ENCODE peak calls at places on chromosomes 7 and 10, in seven cellular contexts. A, P, H, S, U, J and K are unnamed samples.

GRCh38 chr7:34507191-34507590 is 150.8 kb upstream of the NPSR1 start:
- DNase-seq in P (no peak), S (no peak), U (no peak), H (no peak), A (no peak), J (no peak), K (no peak)

GRCh38 chr7:134029-134428 is 58.3 kb upstream of the FAM20C start:
- DNase-seq in P (no peak), S (no peak), J (no peak), U (no peak), H (no peak), A (no peak), K (no peak)

GRCh38 chr7:151215396-151215795 is 5.1 kb upstream of the H2BK1 start:
- DNase-seq in J (no peak), S (no peak), A (no peak), P (peak), U (no peak), H (no peak), K (no peak)

GRCh38 chr7:115145512-115145911 is 223.6 kb downstream of the MDFIC start:
- DNase-seq in S (no peak), A (peak), P (no peak), H (no peak), U (no peak), J (no peak), K (no peak)

GRCh38 chr7:28957064-28957821 is 887 bp downstream of the TRIL start:
- DNase-seq in H (peak), J (no peak), P (peak), A (no peak), S (peak), U (peak), K (no peak)

GRCh38 chr7:138239244-138239643 is 163.0 kb downstream of the AKR1D1 start:
- DNase-seq in A (peak), U (no peak), P (no peak), H (no peak), S (no peak), J (no peak), K (no peak)

GRCh38 chr7:13874783-13875182 is 114.7 kb downstream of the ETV1 start:
- DNase-seq in P (no peak), U (no peak), H (no peak), J (no peak), S (no peak), A (no peak), K (no peak)

GRCh38 chr10:10271639-10272192 is 746.0 kb upstream of the CELF2 start:
- DNase-seq in P (no peak), J (no peak), A (no peak), H (no peak), U (no peak), S (no peak), K (no peak)

GRCh38 chr7:38057829-38058228 is 120.2 kb upstream of the STARD3NL start:
- DNase-seq in H (no peak), J (no peak), U (no peak), A (no peak), S (no peak), P (no peak), K (no peak)

GRCh38 chr10:29667191-29667590 is 32.4 kb upstream of the SVIL start:
- DNase-seq in S (no peak), P (no peak), J (no peak), U (no peak), H (peak), A (no peak), K (no peak)

GRCh38 chr7:132276986-132277716 is 299.1 kb downstream of the PLXNA4 start:
- DNase-seq in S (no peak), A (peak), U (peak), P (no peak), H (no peak), J (no peak), K (no peak)

GRCh38 chr7:51455948-51456347 is 139.3 kb upstream of the COBL start:
- DNase-seq in U (peak), J (no peak), A (no peak), P (no peak), S (peak), H (peak), K (no peak)

GRCh38 chr7:5452937-5453540 is 29.4 kb upstream of the TNRC18 start:
- DNase-seq in U (peak), S (no peak), P (no peak), J (no peak), H (peak), A (no peak), K (no peak)

GRCh38 chr7:131016230-131016629 is 282.2 kb upstream of the KLF14 start:
- DNase-seq in P (no peak), J (no peak), S (no peak), A (peak), U (no peak), H (no peak), K (no peak)

GRCh38 chr7:7323352-7323751 is 141.0 kb downstream of the C1GALT1 start:
- DNase-seq in J (no peak), A (no peak), P (no peak), S (no peak), U (no peak), H (no peak), K (no peak)

GRCh38 chr7:139562972-139563565 is 39.6 kb downstream of the CLEC2L start:
- DNase-seq in A (no peak), J (no peak), H (no peak), S (no peak), P (no peak), U (no peak), K (no peak)

GRCh38 chr10:79193694-79194382 is 125.1 kb downstream of the ZMIZ1 start:
- DNase-seq in J (no peak), H (no peak), P (no peak), A (no peak), U (no peak), S (no peak), K (no peak)

GRCh38 chr10:63976538-63976937 is 455.3 kb downstream of the REEP3 start:
- DNase-seq in H (peak), A (peak), J (peak), U (peak), S (peak), P (peak), K (no peak)

GRCh38 chr10:31622993-31623392 is 304.0 kb downstream of the ZEB1 start:
- DNase-seq in H (peak), U (no peak), J (no peak), S (no peak), P (no peak), A (no peak), K (no peak)

GRCh38 chr7:1819258-1819841 is 149.3 kb downstream of the ELFN1 start:
- DNase-seq in J (no peak), U (no peak), S (no peak), P (no peak), H (no peak), A (no peak), K (no peak)

GRCh38 chr10:5551531-5552375 is 27.0 kb downstream of the CALML3 start:
- DNase-seq in U (no peak), A (peak), P (peak), H (no peak), S (no peak), J (no peak), K (peak)

GRCh38 chr10:87643920-87644319 is 15.8 kb upstream of the PAPSS2 start:
- DNase-seq in J (no peak), H (no peak), S (no peak), A (no peak), P (no peak), U (no peak), K (no peak)

GRCh38 chr10:79178614-79179403 is 110.0 kb downstream of the ZMIZ1 start:
- DNase-seq in S (peak), H (no peak), U (peak), P (no peak), J (no peak), A (no peak), K (no peak)

GRCh38 chr10:14093735-14094484 is 236.8 kb downstream of the FRMD4A start:
- DNase-seq in P (no peak), J (no peak), U (peak), A (peak), H (peak), S (peak), K (no peak)

GRCh38 chr7:34058791-34059550 is 153.6 kb downstream of the BMPER start:
- DNase-seq in J (no peak), H (peak), S (no peak), U (no peak), P (no peak), A (no peak), K (no peak)

GRCh38 chr10:47048533-47048905 is 137.3 kb downstream of the PTPN20 start:
- DNase-seq in P (no peak), U (peak), J (no peak), H (peak), A (no peak), S (no peak), K (no peak)

GRCh38 chr7:114412548-114412947 is 2.1 kb upstream of the FOXP2 start:
- DNase-seq in S (no peak), H (no peak), A (no peak), U (no peak), J (no peak), P (no peak), K (no peak)

GRCh38 chr10:125035136-125035535 is 93.2 kb downstream of the ZRANB1 start:
- DNase-seq in A (no peak), J (no peak), S (no peak), P (no peak), U (no peak), H (peak), K (no peak)

DNA sequence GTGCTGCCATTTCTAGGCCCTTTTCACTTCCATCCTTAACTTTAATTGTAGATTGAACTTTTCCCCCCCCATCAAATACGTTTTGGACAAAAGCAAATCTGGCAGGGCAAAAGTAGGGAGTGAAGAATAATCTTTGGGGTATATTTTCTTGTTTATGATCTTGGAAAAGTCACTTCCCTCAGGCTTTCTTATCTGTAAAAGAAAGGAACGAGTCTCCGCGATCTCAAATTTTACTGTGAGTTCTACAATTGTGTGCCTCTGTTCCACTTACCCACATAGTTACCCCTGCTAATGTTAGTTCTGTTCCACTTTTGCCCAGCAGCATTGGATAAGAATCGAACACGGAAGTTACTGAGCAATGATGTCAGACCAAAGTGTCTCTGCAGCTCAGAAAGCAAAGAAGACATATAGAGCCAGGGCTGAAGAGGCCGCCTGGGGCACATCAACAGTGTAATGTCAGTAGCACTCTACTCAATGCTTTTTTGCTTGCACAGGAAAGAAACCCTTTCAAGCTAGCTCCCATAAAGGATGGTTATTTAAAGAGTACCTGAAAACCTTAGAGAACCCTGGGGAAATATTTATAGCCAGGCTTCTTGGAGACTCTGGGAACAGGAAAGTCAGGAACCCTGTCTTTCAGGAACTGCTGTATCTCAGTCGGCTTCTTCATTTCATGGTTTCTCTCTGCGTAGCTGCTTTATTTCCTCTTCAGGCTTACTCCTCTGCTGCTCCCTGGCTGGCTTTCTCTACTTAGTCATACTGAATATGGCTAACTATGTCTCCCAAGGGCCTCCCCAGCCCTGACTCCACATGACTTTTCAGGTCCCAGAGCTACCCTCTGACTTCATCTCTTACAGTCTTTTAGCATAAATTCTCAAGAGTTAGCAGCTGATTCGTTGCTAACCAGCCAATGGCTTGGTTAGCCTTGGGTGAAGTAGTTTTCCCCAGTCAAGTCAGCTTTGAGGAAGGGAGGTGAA is 123.7 kb upstream of the FAM3C start:
- DNase-seq in U (no peak), P (no peak), S (no peak), J (no peak), H (no peak), A (peak), K (no peak)
- H3K27ac ChIP-seq in U (no peak), P (no peak), S (no peak), J (no peak), H (no peak), A (peak), K (no peak)

GRCh38 chr10:4070171-4070570 is 285.2 kb upstream of the KLF6 start:
- DNase-seq in H (no peak), S (no peak), U (no peak), A (no peak), J (no peak), P (no peak), K (no peak)
- H3K27ac ChIP-seq in H (no peak), S (no peak), U (no peak), A (no peak), J (no peak), P (no peak), K (no peak)

GRCh38 chr10:86024555-86025001 is 342.0 kb downstream of the GRID1 start:
- DNase-seq in U (no peak), S (peak), H (no peak), A (no peak), P (no peak), J (no peak), K (no peak)

GRCh38 chr10:86023931-86024554 is 342.6 kb downstream of the GRID1 start:
- DNase-seq in A (no peak), P (no peak), S (peak), U (no peak), J (no peak), H (no peak), K (no peak)

GRCh38 chr10:86023336-86023735 is 343.3 kb downstream of the GRID1 start:
- DNase-seq in U (peak), P (no peak), S (no peak), A (no peak), H (no peak), J (no peak), K (no peak)

GRCh38 chr10:86027346-86027745 is 339.2 kb downstream of the GRID1 start:
- DNase-seq in U (no peak), A (peak), H (no peak), S (no peak), P (no peak), J (no peak), K (no peak)

GRCh38 chr10:86025509-86025908 is 341.1 kb downstream of the GRID1 start:
- DNase-seq in J (no peak), H (no peak), S (no peak), P (no peak), U (no peak), A (no peak), K (no peak)
- H3K27ac ChIP-seq in J (no peak), H (no peak), S (peak), P (no peak), U (no peak), A (no peak), K (no peak)

DNA sequence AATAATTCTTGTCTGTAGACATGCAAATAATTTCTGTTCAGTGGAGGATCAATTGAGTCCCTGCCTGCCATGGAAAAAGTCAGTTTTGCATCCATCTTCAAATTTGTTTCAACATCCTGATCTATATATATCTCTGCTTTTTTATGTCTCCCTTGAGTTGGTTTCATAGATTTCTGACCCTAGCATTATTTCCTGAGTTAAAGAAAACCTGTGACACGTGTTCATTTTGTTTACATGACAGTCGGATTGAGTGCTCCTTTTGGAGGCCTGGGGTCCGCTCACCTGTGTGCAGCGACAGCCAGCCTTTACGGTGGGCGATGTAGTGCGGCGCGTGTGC is 668 bp downstream of the MRPS24 start:
- DNase-seq in P (no peak), A (peak), S (no peak), J (no peak), U (no peak), H (no peak), K (no peak)
- H3K27ac ChIP-seq in P (peak), A (no peak), S (no peak), J (no peak), U (no peak), H (peak), K (no peak)

DNA sequence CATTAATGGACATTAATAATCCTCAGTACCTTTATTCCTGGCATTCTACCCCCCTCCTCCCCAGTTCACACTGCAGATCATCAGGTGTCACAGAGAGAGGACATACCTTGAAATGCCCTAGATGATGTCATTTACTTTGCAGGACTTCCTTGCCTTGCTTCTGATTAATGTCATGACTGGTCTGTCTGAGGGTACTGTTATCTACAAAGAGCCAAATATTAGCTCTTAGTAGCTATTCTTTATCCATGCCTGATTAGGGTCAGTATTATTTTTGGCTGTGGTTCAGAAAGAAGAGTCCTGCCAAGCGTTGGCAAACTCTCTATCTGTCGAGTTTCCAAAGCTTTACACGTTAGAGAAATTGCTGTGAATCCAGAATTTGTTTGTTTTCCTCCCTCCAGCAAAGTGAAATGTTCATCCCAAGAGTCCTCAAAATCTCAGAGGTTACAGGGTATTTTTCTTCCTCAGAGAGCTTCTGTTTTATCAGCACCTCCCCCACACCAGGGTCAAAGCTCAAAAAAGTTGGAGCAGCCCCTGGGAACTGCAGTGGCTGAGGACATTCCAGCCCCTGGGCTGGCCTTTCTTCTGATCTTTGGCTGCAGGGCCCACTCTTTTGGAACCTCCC is 12.6 kb downstream of the SCD start:
- DNase-seq in A (no peak), U (no peak), H (no peak), P (no peak), J (no peak), S (peak), K (no peak)
- H3K27ac ChIP-seq in A (peak), U (no peak), H (peak), P (no peak), J (no peak), S (peak), K (no peak)

GRCh38 chr7:90347759-90348158 is 1.2 kb downstream of the GTPBP10 start:
- DNase-seq in S (no peak), J (no peak), P (no peak), U (no peak), H (no peak), A (peak), K (no peak)
- H3K27ac ChIP-seq in S (no peak), J (no peak), P (no peak), U (no peak), H (no peak), A (no peak), K (no peak)

DNA sequence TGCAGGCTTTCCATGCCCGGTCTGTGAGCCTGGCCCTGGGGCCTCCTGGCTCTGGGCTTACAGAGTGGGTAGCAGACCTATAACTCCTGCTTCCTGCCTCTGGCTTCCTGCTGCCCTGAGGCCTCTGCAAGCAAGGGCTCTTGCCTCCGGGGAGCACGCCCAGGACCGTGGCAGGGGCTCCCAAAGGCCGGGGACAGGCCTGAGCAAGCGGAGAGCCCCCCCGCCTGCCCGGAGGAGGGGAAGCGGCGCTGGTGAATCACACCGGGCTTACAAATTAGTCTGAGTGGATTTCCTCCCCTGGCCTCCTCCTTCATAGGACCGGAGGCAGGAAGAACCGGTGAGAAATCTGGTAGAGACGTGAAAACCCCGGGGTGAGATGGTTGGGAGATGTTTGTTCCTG is 1.5 kb upstream of the MYL10 start:
- DNase-seq in P (no peak), A (peak), U (no peak), J (no peak), S (no peak), H (no peak), K (no peak)
- H3K27ac ChIP-seq in P (no peak), A (no peak), U (no peak), J (no peak), S (no peak), H (no peak), K (no peak)

DNA sequence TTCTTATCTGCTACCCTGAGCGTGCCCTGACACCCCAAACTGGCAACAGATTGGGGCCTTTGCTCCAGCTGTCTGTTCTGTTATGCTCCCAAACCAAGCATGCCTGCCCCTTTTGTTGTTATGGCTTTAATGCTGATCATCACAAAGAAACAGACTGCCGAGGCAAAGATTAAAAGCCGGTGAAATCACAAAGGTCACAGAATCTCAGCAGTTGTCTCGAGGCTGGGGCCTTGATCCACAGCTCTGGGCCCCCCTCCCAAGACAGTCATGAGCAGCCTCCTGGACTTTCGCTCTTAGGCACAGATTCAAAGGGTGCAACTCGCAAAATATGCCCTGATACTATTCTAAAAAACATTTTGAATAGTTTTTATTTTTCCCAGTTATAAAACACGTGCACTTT is 65.6 kb downstream of the STRA8 start:
- DNase-seq in J (no peak), P (no peak), A (no peak), S (no peak), U (no peak), H (no peak), K (no peak)
- H3K27ac ChIP-seq in J (no peak), P (no peak), A (no peak), S (no peak), U (no peak), H (no peak), K (no peak)

GRCh38 chr7:79182283-79182682 is 271.2 kb downstream of the MAGI2 start:
- DNase-seq in J (no peak), S (no peak), A (no peak), U (no peak), P (no peak), H (no peak), K (no peak)
- H3K27ac ChIP-seq in J (no peak), S (no peak), A (no peak), U (no peak), P (no peak), H (no peak), K (no peak)

DNA sequence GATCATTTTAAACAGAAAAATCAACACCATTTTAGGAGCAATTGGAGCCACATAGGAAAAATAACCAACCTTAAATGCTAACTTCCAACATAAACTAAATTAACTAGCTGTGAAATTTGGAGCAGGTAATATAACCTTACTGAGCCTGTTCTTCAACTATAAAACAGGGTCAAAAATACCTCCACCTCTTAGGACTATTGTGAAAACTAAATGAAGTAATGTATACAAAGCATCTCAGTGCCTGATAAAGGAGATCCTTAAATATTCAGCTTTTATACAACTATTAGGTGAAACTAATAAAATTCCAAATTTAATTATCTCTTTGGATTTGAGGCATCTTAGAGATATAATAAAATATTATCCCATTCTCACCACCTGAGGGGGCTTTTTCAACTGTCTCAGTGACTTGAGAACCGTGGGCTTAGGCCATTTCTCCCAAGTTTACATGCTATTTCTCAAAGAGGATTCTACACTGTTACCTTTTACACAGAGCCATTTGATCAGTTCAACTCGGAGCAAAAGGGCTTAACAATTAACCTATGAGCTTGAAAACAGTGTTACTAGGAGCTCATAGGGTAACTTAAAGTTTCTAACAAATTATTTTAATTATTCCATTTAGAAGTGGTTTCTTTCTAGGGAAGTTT is 165.0 kb upstream of the ASAH2 start:
- DNase-seq in U (no peak), A (peak), S (no peak), J (no peak), H (no peak), P (no peak), K (no peak)
- H3K27ac ChIP-seq in U (no peak), A (no peak), S (no peak), J (peak), H (no peak), P (no peak), K (no peak)